ENCODE peak calls at places on chromosomes 11 and 22, in nine cellular contexts. W, Q, E, B, Z, U, A, J and L are unnamed samples.

GRCh38 chr11:80315263-80315662 is 874.4 kb upstream of the TENM4 start:
- DNase-seq in B (no peak), E (no peak), A (no peak), Q (peak; percentile 68), W (no peak), U (no peak), J (no peak), Z (no peak), L (no peak)

GRCh38 chr22:37230673-37231405 is 13.2 kb downstream of the RAC2 start:
- DNase-seq in B (no peak), U (no peak), Q (no peak), J (no peak), E (no peak), Z (peak; percentile 17), A (no peak), W (no peak), L (no peak)

GRCh38 chr11:103450241-103450640 is 341.0 kb downstream of the DYNC2H1 start:
- DNase-seq in Z (no peak), W (no peak), B (peak; percentile 73), Q (no peak), J (no peak), E (no peak), A (no peak), U (no peak), L (no peak)

GRCh38 chr22:41410311-41410751 is 28.6 kb downstream of the TEF start:
- DNase-seq in A (peak; percentile 71), Q (no peak), W (no peak), J (peak; percentile 80), U (peak; percentile 29), E (peak; percentile 79), Z (peak; percentile 86), B (no peak), L (no peak)

GRCh38 chr11:40130427-40130826 is 1329.0 kb downstream of the LRRC4C start:
- DNase-seq in Z (no peak), W (no peak), E (no peak), J (no peak), B (no peak), Q (no peak), A (no peak), U (no peak), L (no peak)

GRCh38 chr11:64353101-64353738 is 5.7 kb upstream of the RPS6KA4 start:
- DNase-seq in A (no peak), U (no peak), B (no peak), Z (peak; percentile 46), J (no peak), W (no peak), E (no peak), Q (no peak), L (no peak)

GRCh38 chr11:112903310-112903709 is 57.9 kb upstream of the NCAM1 start:
- DNase-seq in A (no peak), Q (no peak), B (no peak), E (no peak), Z (no peak), W (no peak), J (no peak), U (no peak), L (no peak)

GRCh38 chr22:47055461-47055860 is 293.0 kb downstream of the TBC1D22A start:
- DNase-seq in Q (no peak), B (no peak), Z (peak; percentile 7), U (no peak), J (no peak), E (no peak), A (no peak), W (no peak), L (peak; percentile 7)

DNA sequence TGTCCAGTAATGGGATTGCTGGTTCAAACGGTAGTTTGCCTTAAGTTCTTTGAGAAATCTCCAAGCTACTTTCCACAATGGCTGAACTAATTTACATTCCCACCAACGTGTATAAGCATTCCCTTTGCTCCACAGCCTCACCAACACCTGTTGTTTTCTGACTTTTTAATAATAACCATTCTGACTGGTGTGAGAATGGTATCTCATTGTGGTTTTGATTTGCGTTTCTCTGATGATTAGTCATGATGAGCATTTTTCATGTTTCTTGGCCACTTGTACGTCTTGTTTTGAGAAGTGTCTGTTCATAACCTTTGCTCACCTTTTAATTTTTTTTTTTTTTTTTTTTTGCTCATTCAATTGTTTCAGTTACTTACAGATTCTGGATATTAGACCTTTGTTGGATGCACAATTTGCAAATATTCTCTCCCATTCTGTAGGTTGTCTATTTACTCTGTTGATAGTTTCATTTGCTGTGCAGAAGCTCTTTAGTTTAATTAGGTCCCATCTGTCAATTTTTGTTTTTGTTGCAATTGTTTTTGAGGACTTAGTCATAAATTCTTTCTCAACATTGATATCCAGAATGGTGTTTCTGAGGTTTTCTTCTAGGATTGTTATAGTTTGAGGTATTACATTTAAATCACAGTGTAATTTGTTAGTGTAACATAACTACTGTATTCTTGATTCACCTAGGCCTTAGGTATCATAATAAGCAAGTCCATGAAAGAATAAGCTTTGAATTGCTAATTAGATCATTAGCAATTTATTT is 33.0 kb downstream of the CCDC34 start:
- DNase-seq in Q (peak; percentile 54), U (no peak), A (no peak), E (no peak), B (no peak), Z (no peak), W (no peak), J (no peak), L (no peak)
- H3K27ac ChIP-seq in Q (no peak overlapping the region), U (no peak overlapping the region), A (no peak overlapping the region), E (no peak overlapping the region), B (no peak overlapping the region), Z (no peak overlapping the region), W (no peak overlapping the region), J (no peak overlapping the region), L (no peak overlapping the region)

GRCh38 chr11:19117760-19118097 is 761 bp downstream of the ZDHHC13 start:
- DNase-seq in E (no peak), W (no peak), A (no peak), Z (no peak), U (no peak), J (no peak), Q (no peak), B (peak; percentile 5), L (no peak)

GRCh38 chr11:19121646-19122045 is 4.7 kb downstream of the ZDHHC13 start:
- DNase-seq in B (peak; percentile 4), Q (no peak), A (no peak), E (no peak), W (no peak), Z (no peak), J (no peak), U (no peak), L (no peak)

GRCh38 chr11:19111809-19112208 is 5.2 kb upstream of the ZDHHC13 start:
- DNase-seq in J (no peak), A (no peak), B (no peak), W (no peak), U (no peak), E (no peak), Z (no peak), Q (no peak), L (no peak)

GRCh38 chr11:19116315-19116970 is 525 bp upstream of the ZDHHC13 start:
- DNase-seq in A (no peak), J (no peak), Q (no peak), W (no peak), E (no peak), U (no peak), Z (no peak), B (no peak), L (no peak)

DNA sequence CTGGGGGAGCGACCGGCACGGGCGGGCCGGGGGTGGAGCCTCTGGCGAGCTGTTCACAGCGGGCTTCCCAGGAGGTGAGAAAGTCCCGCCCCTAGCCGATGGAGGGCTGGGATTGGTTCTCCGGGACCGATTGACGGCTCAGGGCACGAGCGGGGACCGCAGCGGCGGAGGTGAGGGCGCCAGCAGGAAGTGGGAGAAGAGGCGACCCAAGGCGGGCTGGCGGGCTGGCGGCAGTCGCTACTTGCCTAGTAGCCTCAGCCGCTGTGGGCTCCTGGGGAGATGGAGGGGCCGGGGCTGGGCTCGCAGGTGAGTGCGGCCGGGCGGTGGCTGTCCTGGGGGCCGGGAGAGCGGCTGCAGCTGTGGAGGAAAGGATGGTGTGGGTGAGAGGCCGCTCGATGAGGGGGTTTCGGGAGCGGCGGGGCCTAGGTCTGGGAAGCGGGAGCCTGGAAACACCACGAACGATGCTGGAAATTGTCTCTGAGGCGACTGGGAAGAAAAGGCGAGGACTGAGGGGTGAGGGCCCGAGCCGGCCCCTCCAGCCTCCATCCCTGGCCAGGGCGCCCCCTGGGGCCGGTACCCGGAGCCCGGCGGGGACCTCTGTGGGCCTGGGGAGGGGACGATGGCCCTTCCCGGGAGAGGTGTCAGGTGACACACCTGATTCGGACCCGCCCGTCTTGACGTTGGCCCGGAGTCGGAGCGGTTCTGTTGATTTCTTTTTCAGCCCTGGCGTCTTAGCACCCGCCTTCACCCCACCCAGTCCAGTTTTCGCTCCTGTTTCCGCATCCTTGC is at the start of gene ZDHHC13:
- DNase-seq in E (peak; percentile 97), Z (peak; percentile 96), U (peak; percentile 90), A (peak; percentile 93), W (peak; percentile 91), B (peak; percentile 82), J (peak; percentile 94), Q (peak; percentile 90), L (peak; percentile 92)
- TF ChIP-seq CTCF in E (no peak), Z (peak; percentile 29), U (no peak), A (no peak), W (peak; percentile 51), B (peak; percentile 41), J (no peak), Q (peak; percentile 62), L (peak; percentile 30)

GRCh38 chr22:19763141-19764049 is 2.8 kb downstream of the TBX1 start:
- DNase-seq in B (no peak), J (no peak), A (no peak), W (no peak), Q (no peak), U (no peak), Z (no peak), E (no peak), L (no peak)
- H3K27ac ChIP-seq in B (no peak overlapping the region), J (no peak overlapping the region), A (no peak overlapping the region), W (no peak overlapping the region), Q (no peak overlapping the region), U (no peak overlapping the region), Z (no peak overlapping the region), E (no peak overlapping the region), L (no peak overlapping the region)

GRCh38 chr11:23112390-23112789 is 252.1 kb upstream of the CCDC179 start:
- DNase-seq in U (no peak), Z (no peak), B (no peak), W (no peak), E (no peak), Q (no peak), A (no peak), J (no peak), L (no peak)

GRCh38 chr11:23113887-23114216 is 253.6 kb upstream of the CCDC179 start:
- DNase-seq in B (no peak), U (no peak), W (no peak), Z (no peak), J (no peak), Q (no peak), E (no peak), A (no peak), L (no peak)

DNA sequence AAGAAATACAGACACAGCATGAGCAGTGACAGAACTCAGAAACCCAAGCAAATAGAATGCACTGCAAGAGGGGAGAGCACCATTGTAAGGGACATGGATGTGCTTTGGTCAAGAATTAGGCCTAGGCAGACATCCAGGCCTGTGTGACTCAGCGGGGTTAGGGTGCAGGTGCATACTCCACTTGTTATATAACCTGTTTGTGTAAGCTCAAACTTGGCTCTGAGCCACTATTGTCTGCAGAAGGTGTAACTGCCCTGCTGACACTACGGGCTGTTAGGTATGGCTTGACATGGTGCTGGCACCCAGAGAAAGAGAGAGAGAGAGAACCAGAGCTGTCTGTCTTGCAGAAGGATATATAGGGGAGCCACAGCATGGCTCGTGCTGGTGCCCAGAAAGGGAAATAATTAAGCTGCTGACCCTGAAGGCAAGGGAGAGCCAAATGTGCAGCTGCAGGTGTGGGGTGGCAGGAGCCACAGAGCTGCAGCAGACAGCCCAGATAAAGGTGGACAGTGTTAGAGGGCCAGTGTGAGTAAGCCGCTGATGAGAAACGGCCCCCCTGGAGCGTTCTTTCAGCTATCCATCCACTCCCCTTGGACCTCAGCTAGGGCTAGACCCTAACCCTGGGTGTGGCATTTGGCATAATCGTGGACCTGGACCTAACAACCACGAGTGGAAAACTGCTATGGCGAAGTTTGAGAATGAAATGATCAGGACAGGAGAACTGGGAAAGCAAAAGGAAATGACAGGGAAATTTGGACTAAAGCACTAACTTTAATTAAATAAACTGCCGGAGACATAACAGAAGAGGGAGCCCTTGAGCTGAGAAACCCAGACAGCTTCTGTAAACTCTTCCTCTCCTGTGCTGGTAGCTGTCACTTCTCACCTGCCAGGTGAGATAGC is 253.0 kb upstream of the CCDC179 start:
- DNase-seq in Q (peak; percentile 41), J (no peak), W (peak; percentile 43), B (peak; percentile 63), U (no peak), Z (no peak), E (no peak), A (no peak), L (peak; percentile 64)
- TF ChIP-seq CTCF in Q (peak; percentile 65), J (peak; percentile 35), W (peak; percentile 47), B (peak; percentile 80), U (no peak), Z (peak; percentile 38), E (peak; percentile 13), A (peak; percentile 33), L (peak; percentile 54)